ENCODE peak calls at places on chromosomes 2 and 18, in six cellular contexts. O is A549, P is GM12878, X is HepG2, Q is endothelial cell of umbilical vein, R is NB4. J is an unnamed sample.

GRCh38 chr2:12014088-12014960 is 267.9 kb downstream of the LPIN1 start:
- DNase-seq in Q (no peak), O (no peak), P (no peak), R (no peak), X (no peak), J (no peak)

GRCh38 chr18:13809025-13809384 is 14.9 kb upstream of the MC5R start:
- DNase-seq in P (no peak), R (no peak), Q (no peak), X (no peak), O (no peak), J (no peak)

GRCh38 chr2:144659731-144660275 is 139.9 kb upstream of the ZEB2 start:
- DNase-seq in R (peak), P (no peak), X (no peak), O (peak), Q (no peak), J (peak)

GRCh38 chr2:48849770-48850169 is 94.2 kb upstream of the LHCGR start:
- DNase-seq in Q (no peak), R (no peak), O (peak), P (no peak), X (no peak), J (no peak)

GRCh38 chr2:181778621-181779195 is 98.4 kb upstream of the NEUROD1 start:
- DNase-seq in R (no peak), Q (peak), O (no peak), P (no peak), X (no peak), J (no peak)

GRCh38 chr2:85342156-85342555 is 12.2 kb downstream of the RETSAT start:
- DNase-seq in Q (no peak), R (no peak), O (no peak), X (no peak), P (no peak), J (no peak)

GRCh38 chr18:32469190-32469611 is 1.5 kb downstream of the GAREM1 start:
- DNase-seq in Q (peak), O (peak), P (no peak), X (peak), R (no peak), J (no peak)

GRCh38 chr2:238973038-238973772 is 125.3 kb downstream of the TWIST2 start:
- DNase-seq in X (no peak), R (no peak), O (no peak), Q (peak), P (no peak), J (no peak)

GRCh38 chr2:10215393-10215935 is 87.2 kb upstream of the HPCAL1 start:
- DNase-seq in P (no peak), X (no peak), Q (no peak), R (no peak), O (no peak), J (no peak)

GRCh38 chr2:103788875-103789715 is 1027.3 kb downstream of the TMEM182 start:
- DNase-seq in P (no peak), O (peak), Q (no peak), X (peak), R (no peak), J (no peak)
- TF ChIP-seq MYC in P (no peak), O (no peak), Q (no peak), X (no peak), R (no peak), J (no peak)

GRCh38 chr18:79910563-79910962 is 40.9 kb downstream of the SLC66A2 start:
- DNase-seq in P (no peak), R (no peak), Q (no peak), X (no peak), O (no peak), J (no peak)
- TF ChIP-seq MYC in P (no peak), R (no peak), Q (no peak), X (no peak), O (no peak), J (no peak)

DNA sequence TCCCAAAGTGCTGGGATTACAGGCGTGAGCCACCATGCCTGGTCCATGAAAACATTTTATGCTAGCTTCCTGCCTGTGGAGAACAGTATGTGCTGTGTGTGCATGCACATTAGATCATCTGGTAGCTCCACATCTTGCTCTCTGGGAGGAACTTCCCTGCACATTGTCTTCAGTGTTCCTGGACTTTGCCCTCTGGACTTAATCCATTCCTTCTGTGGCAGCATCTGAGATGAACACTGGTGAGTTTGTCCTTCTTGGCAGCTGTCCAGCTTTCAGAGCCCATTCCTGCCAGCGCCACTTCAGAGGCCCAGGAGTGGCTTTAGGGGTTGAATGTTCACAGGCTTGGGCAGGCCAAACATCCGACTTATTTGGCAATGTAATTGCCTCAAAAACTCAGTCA is 65.2 kb downstream of the POU3F3 start:
- DNase-seq in Q (no peak), O (peak), X (peak), R (no peak), P (no peak), J (no peak)
- TF ChIP-seq MYC in Q (no peak), O (no peak), X (no peak), R (no peak), P (no peak), J (no peak)

DNA sequence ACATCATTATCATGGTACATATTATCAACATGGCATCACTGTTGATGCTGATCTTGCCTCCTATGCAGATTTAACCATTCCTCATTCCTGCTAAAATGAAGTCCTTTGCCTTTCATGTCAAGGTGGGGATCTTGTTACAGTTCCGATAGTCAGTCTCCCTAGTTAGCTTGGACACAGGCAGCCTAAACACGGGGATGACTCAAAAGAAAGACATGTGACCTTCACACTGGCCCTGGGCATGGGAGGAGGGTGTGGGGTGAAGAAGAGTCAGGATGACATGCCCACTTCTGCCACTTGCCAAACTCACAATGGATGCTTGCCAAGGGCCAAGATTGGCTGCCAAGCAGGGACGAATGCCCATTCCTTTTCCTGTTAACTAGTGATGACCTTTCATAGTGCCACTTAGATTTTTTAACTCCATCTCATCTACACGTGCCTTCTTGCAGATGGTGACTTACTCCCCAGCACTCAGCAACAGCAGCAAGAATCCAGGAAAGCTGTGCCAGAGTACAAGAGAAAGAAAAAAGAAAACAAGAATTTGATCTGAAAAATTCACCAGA is 13.9 kb upstream of the SLC1A4 start:
- DNase-seq in P (no peak), R (no peak), X (peak), Q (peak), O (peak), J (no peak)
- TF ChIP-seq MYC in P (no peak), R (no peak), X (no peak), Q (no peak), O (no peak), J (no peak)

GRCh38 chr2:65232636-65233035 is 5.0 kb downstream of the ACTR2 start:
- DNase-seq in X (no peak), R (peak), Q (peak), P (no peak), O (peak), J (no peak)
- TF ChIP-seq MYC in X (no peak), R (no peak), Q (no peak), P (no peak), O (no peak), J (no peak)

GRCh38 chr2:73981081-73981968 is 3.4 kb upstream of the TET3 start:
- DNase-seq in R (peak), P (no peak), X (peak), Q (no peak), O (peak), J (peak)
- TF ChIP-seq MYC in R (no peak), P (no peak), X (peak), Q (no peak), O (no peak), J (no peak)

GRCh38 chr2:593354-594026 is 83.7 kb downstream of the TMEM18 start:
- DNase-seq in P (no peak), O (no peak), R (no peak), X (no peak), Q (no peak), J (no peak)

GRCh38 chr2:592737-593136 is 84.5 kb downstream of the TMEM18 start:
- DNase-seq in X (no peak), O (no peak), R (no peak), P (no peak), Q (no peak), J (no peak)

GRCh38 chr2:595141-595805 is 81.9 kb downstream of the TMEM18 start:
- DNase-seq in Q (no peak), X (no peak), R (no peak), O (no peak), P (no peak), J (no peak)

GRCh38 chr2:595831-596592 is 81.2 kb downstream of the TMEM18 start:
- DNase-seq in X (no peak), Q (no peak), R (no peak), O (no peak), P (no peak), J (no peak)

GRCh38 chr2:594297-594949 is 82.8 kb downstream of the TMEM18 start:
- DNase-seq in O (no peak), X (no peak), Q (no peak), R (no peak), P (no peak), J (no peak)
- TF ChIP-seq MYC in O (no peak), X (no peak), Q (no peak), R (no peak), P (no peak), J (no peak)

GRCh38 chr2:216109962-216110614 is 940 bp downstream of the XRCC5 start:
- DNase-seq in O (peak), R (peak), Q (peak), X (peak), P (no peak), J (no peak)
- TF ChIP-seq MYC in O (no peak), R (no peak), Q (no peak), X (no peak), P (no peak), J (no peak)

GRCh38 chr2:120469486-120469885 is 123.5 kb downstream of the INHBB start:
- DNase-seq in P (no peak), X (no peak), Q (no peak), O (no peak), R (no peak), J (no peak)
- TF ChIP-seq MYC in P (no peak), X (no peak), Q (no peak), O (no peak), R (no peak), J (no peak)

J was measured in K562.